ENCODE peak calls at places on chromosomes 11 and 22, in seven cellular contexts. V, B, E, K, L, X and C are unnamed samples.

GRCh38 chr11:100632970-100633452 is 54.1 kb upstream of the ARHGAP42 start:
- DNase-seq in V (peak; percentile 74), B (no peak), E (no peak), K (peak; percentile 15), L (peak; percentile 34), X (peak; percentile 12), C (no peak)

GRCh38 chr11:42145311-42145710 is 685.9 kb upstream of the LRRC4C start:
- DNase-seq in V (no peak), B (no peak), E (no peak), K (peak; percentile 11), L (no peak), X (no peak), C (no peak)

GRCh38 chr11:119369035-119369925 is 12.2 kb downstream of the USP2 start:
- DNase-seq in V (no peak), B (peak; percentile 36), E (no peak), K (no peak), L (no peak), X (no peak), C (no peak)

GRCh38 chr11:124294697-124295096 is 19.1 kb downstream of the OR8D1 start:
- DNase-seq in V (no peak), B (no peak), E (no peak), K (no peak), L (no peak), X (no peak), C (no peak)

GRCh38 chr11:119615003-119615878 is 113.8 kb downstream of the NECTIN1 start:
- DNase-seq in V (peak; percentile 30), B (no peak), E (peak; percentile 67), K (peak; percentile 83), L (no peak), X (peak; percentile 83), C (no peak)

GRCh38 chr11:112157274-112157766 is 6.6 kb downstream of the IL18 start:
- DNase-seq in V (no peak), B (no peak), E (peak; percentile 26), K (peak; percentile 100), L (no peak), X (peak; percentile 99), C (no peak)

GRCh38 chr22:45460288-45461109 is 42.2 kb upstream of the FBLN1 start:
- DNase-seq in V (no peak), B (no peak), E (no peak), K (no peak), L (peak; percentile 79), X (peak; percentile 32), C (no peak)

GRCh38 chr11:72743321-72744221 is 8.6 kb downstream of the ARAP1 start:
- DNase-seq in V (no peak), B (no peak), E (no peak), K (no peak), L (no peak), X (no peak), C (no peak)

GRCh38 chr11:45919806-45920530 is 2.3 kb upstream of the PEX16 start:
- DNase-seq in V (peak; percentile 55), B (peak; percentile 42), E (peak; percentile 34), K (no peak), L (no peak), X (no peak), C (peak; percentile 85)

GRCh38 chr11:11173316-11174025 is 179.6 kb downstream of the CSNK2A3 start:
- DNase-seq in V (no peak), B (no peak), E (no peak), K (no peak), L (no peak), X (no peak), C (no peak)

GRCh38 chr22:49048591-49048990 is 779.1 kb downstream of the BRD1 start:
- DNase-seq in V (no peak), B (no peak), E (no peak), K (no peak), L (no peak), X (no peak), C (no peak)

GRCh38 chr22:49045276-49045675 is 782.4 kb downstream of the BRD1 start:
- DNase-seq in V (no peak), B (peak; percentile 34), E (no peak), K (no peak), L (no peak), X (no peak), C (no peak)

GRCh38 chr22:49047461-49047860 is 780.2 kb downstream of the BRD1 start:
- DNase-seq in V (no peak), B (no peak), E (no peak), K (peak; percentile 1), L (no peak), X (no peak), C (no peak)

GRCh38 chr22:49046000-49046545 is 781.6 kb downstream of the BRD1 start:
- DNase-seq in V (no peak), B (no peak), E (no peak), K (no peak), L (no peak), X (no peak), C (no peak)

GRCh38 chr22:49046546-49047305 is 780.9 kb downstream of the BRD1 start:
- DNase-seq in V (no peak), B (peak; percentile 73), E (peak; percentile 90), K (no peak), L (peak; percentile 43), X (no peak), C (peak; percentile 86)
- H3K36me3 ChIP-seq in V (no peaks in the 10 kb centered on the region), B (no peaks in the 10 kb centered on the region), E (no peaks in the 10 kb centered on the region), K (no peaks in the 10 kb centered on the region), L (no peaks in the 10 kb centered on the region), X (no peaks in the 10 kb centered on the region), C (no peaks in the 10 kb centered on the region)

GRCh38 chr22:31957970-31958594 is 13.7 kb downstream of the YWHAH start:
- DNase-seq in V (no peak), B (no peak), E (no peak), K (no peak), L (no peak), X (no peak), C (no peak)
- H3K4me1 ChIP-seq in V (no peaks in the 10 kb centered on the region), B (peaks cover 11% of the 10 kb centered on the region), E (peaks cover 3% of the 10 kb centered on the region), K (peaks cover 5% of the 10 kb centered on the region), L (no peaks in the 10 kb centered on the region), X (peaks cover 17% of the 10 kb centered on the region), C (peaks cover 6% of the 10 kb centered on the region)

DNA sequence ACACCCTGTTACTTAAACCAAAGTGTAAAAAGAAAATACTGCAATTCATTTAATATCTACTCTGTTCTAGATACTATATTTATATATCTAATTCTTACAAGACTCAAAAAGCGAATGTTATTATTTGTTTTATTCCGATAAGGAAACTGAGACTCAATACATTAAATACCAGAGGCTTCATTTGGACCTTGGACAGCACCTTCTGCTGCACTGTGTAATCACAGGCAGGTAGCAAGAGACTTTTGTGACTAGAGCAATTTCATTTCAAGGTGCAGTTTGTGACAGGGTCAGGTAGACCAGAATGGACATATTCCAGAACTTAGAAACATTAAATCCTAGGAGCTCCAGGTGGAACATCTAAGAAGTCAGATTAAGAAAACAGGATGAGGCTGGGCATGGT is 21.4 kb upstream of the DNAJB13 start:
- DNase-seq in V (no peak), B (no peak), E (no peak), K (no peak), L (no peak), X (no peak), C (no peak)
- H3K36me3 ChIP-seq in V (peaks cover 6% of the 10 kb centered on the region), B (no peaks in the 10 kb centered on the region), E (peaks cover 4% of the 10 kb centered on the region), K (peaks cover 12% of the 10 kb centered on the region), L (no peaks in the 10 kb centered on the region), X (peaks cover 5% of the 10 kb centered on the region), C (no peaks in the 10 kb centered on the region)

GRCh38 chr22:31629741-31630184 is 32.3 kb downstream of the PISD start:
- DNase-seq in V (no peak), B (no peak), E (no peak), K (no peak), L (no peak), X (no peak), C (no peak)
- H3K4me1 ChIP-seq in V (peaks cover 19% of the 10 kb centered on the region), B (no peaks in the 10 kb centered on the region), E (peaks cover 4% of the 10 kb centered on the region), K (peaks cover 27% of the 10 kb centered on the region), L (peaks cover 7% of the 10 kb centered on the region), X (peaks cover 5% of the 10 kb centered on the region), C (peaks cover 26% of the 10 kb centered on the region)

GRCh38 chr22:20099099-20099711 is 16.7 kb upstream of the RANBP1 start:
- DNase-seq in V (no peak), B (peak; percentile 59), E (no peak), K (no peak), L (no peak), X (no peak), C (no peak)

GRCh38 chr22:20095521-20095920 is 15.5 kb downstream of the DGCR8 start:
- DNase-seq in V (no peak), B (no peak), E (no peak), K (no peak), L (no peak), X (no peak), C (no peak)

GRCh38 chr22:20093437-20093836 is 13.4 kb downstream of the DGCR8 start:
- DNase-seq in V (peak; percentile 70), B (peak; percentile 68), E (no peak), K (no peak), L (no peak), X (no peak), C (no peak)

GRCh38 chr22:20094158-20094807 is 14.2 kb downstream of the DGCR8 start:
- DNase-seq in V (no peak), B (peak; percentile 61), E (no peak), K (no peak), L (no peak), X (no peak), C (no peak)

GRCh38 chr22:20096574-20097420 is 16.8 kb downstream of the DGCR8 start:
- DNase-seq in V (no peak), B (no peak), E (no peak), K (no peak), L (no peak), X (no peak), C (no peak)
- H3K36me3 ChIP-seq in V (peaks cover 4% of the 10 kb centered on the region), B (peaks cover 4% of the 10 kb centered on the region), E (peaks cover 27% of the 10 kb centered on the region), K (peaks cover 73% of the 10 kb centered on the region), L (no peaks in the 10 kb centered on the region), X (peaks cover 52% of the 10 kb centered on the region), C (peaks cover 30% of the 10 kb centered on the region)

GRCh38 chr11:61122761-61123160 is 20.5 kb downstream of the CD5 start:
- DNase-seq in V (no peak), B (peak; percentile 49), E (no peak), K (no peak), L (no peak), X (no peak), C (no peak)

GRCh38 chr11:61126266-61126665 is 24.0 kb downstream of the CD5 start:
- DNase-seq in V (no peak), B (no peak), E (no peak), K (no peak), L (peak; percentile 47), X (no peak), C (peak; percentile 56)

GRCh38 chr11:61124574-61125309 is 22.5 kb downstream of the CD5 start:
- DNase-seq in V (no peak), B (no peak), E (no peak), K (no peak), L (no peak), X (no peak), C (peak; percentile 21)

GRCh38 chr11:61123775-61124571 is 21.7 kb downstream of the CD5 start:
- DNase-seq in V (no peak), B (peak; percentile 47), E (no peak), K (no peak), L (no peak), X (no peak), C (no peak)

GRCh38 chr11:61125310-61125684 is 23.0 kb downstream of the CD5 start:
- DNase-seq in V (no peak), B (no peak), E (no peak), K (no peak), L (no peak), X (no peak), C (no peak)
- H3K4me1 ChIP-seq in V (peaks cover 2% of the 10 kb centered on the region), B (no peaks in the 10 kb centered on the region), E (peaks cover 1% of the 10 kb centered on the region), K (peaks cover 12% of the 10 kb centered on the region), L (peaks cover 6% of the 10 kb centered on the region), X (peaks cover 2% of the 10 kb centered on the region), C (peaks cover 17% of the 10 kb centered on the region)

GRCh38 chr11:65897020-65897471 is 3.1 kb downstream of the FOSL1 start:
- DNase-seq in V (no peak), B (no peak), E (no peak), K (no peak), L (no peak), X (peak; percentile 68), C (no peak)
- H3K36me3 ChIP-seq in V (no peaks in the 10 kb centered on the region), B (no peaks in the 10 kb centered on the region), E (no peaks in the 10 kb centered on the region), K (peaks cover 26% of the 10 kb centered on the region), L (no peaks in the 10 kb centered on the region), X (peaks cover 41% of the 10 kb centered on the region), C (no peaks in the 10 kb centered on the region)